ENCODE peak calls at places on chromosomes 13 and 19, in six cellular contexts. One of them, this sample, is unnamed.

GRCh38 chr19:10086032-10086903 is at the start of gene SHFL:
- DNase-seq in hepatic stellate cell: peak; percentile 93
- DNase-seq in activated naive CD4-positive, alpha-beta T cell treated with anti-CD3 and anti-CD28 coated beads for 36 hours: peak; percentile 80
- DNase-seq in activated CD8-positive, alpha-beta T cell treated with anti-CD3 and anti-CD28 coated beads for 36 hours: peak; percentile 85
- DNase-seq in EL: peak; percentile 84
- DNase-seq in GM23248: peak; percentile 83
- DNase-seq in this sample: peak; percentile 94

GRCh38 chr13:26719356-26719945 is 41.1 kb downstream of the GPR12 start:
- DNase-seq in hepatic stellate cell: no peak
- DNase-seq in activated naive CD4-positive, alpha-beta T cell treated with anti-CD3 and anti-CD28 coated beads for 36 hours: no peak
- DNase-seq in activated CD8-positive, alpha-beta T cell treated with anti-CD3 and anti-CD28 coated beads for 36 hours: no peak
- DNase-seq in EL: peak; percentile 25
- DNase-seq in GM23248: peak; percentile 32
- DNase-seq in this sample: no peak

GRCh38 chr13:48731957-48732569 is 78.3 kb downstream of the CYSLTR2 start:
- DNase-seq in hepatic stellate cell: no peak
- DNase-seq in activated naive CD4-positive, alpha-beta T cell treated with anti-CD3 and anti-CD28 coated beads for 36 hours: peak; percentile 65
- DNase-seq in activated CD8-positive, alpha-beta T cell treated with anti-CD3 and anti-CD28 coated beads for 36 hours: peak; percentile 66
- DNase-seq in EL: peak; percentile 27
- DNase-seq in GM23248: peak; percentile 49
- DNase-seq in this sample: peak; percentile 93

GRCh38 chr19:30664358-30665058 is 292.3 kb downstream of the ZNF536 start:
- DNase-seq in hepatic stellate cell: no peak
- DNase-seq in activated naive CD4-positive, alpha-beta T cell treated with anti-CD3 and anti-CD28 coated beads for 36 hours: no peak
- DNase-seq in activated CD8-positive, alpha-beta T cell treated with anti-CD3 and anti-CD28 coated beads for 36 hours: no peak
- DNase-seq in EL: no peak
- DNase-seq in GM23248: peak; percentile 57
- DNase-seq in this sample: peak; percentile 54

GRCh38 chr19:17703823-17704463 is 15.3 kb upstream of the MAP1S start:
- DNase-seq in hepatic stellate cell: no peak
- DNase-seq in activated naive CD4-positive, alpha-beta T cell treated with anti-CD3 and anti-CD28 coated beads for 36 hours: peak; percentile 82
- DNase-seq in activated CD8-positive, alpha-beta T cell treated with anti-CD3 and anti-CD28 coated beads for 36 hours: peak; percentile 85
- DNase-seq in EL: peak; percentile 26
- DNase-seq in GM23248: peak; percentile 63
- DNase-seq in this sample: peak; percentile 90

GRCh38 chr19:45200614-45201013 is 22.0 kb downstream of the BLOC1S3 start:
- DNase-seq in hepatic stellate cell: no peak
- DNase-seq in activated naive CD4-positive, alpha-beta T cell treated with anti-CD3 and anti-CD28 coated beads for 36 hours: peak; percentile 19
- DNase-seq in activated CD8-positive, alpha-beta T cell treated with anti-CD3 and anti-CD28 coated beads for 36 hours: peak; percentile 21
- DNase-seq in EL: peak; percentile 27
- DNase-seq in GM23248: peak; percentile 55
- DNase-seq in this sample: peak; percentile 65

GRCh38 chr13:32316476-32316875 is 1.2 kb downstream of the BRCA2 start:
- DNase-seq in hepatic stellate cell: no peak
- DNase-seq in activated naive CD4-positive, alpha-beta T cell treated with anti-CD3 and anti-CD28 coated beads for 36 hours: no peak
- DNase-seq in activated CD8-positive, alpha-beta T cell treated with anti-CD3 and anti-CD28 coated beads for 36 hours: no peak
- DNase-seq in EL: peak; percentile 4
- DNase-seq in GM23248: peak; percentile 49
- DNase-seq in this sample: peak; percentile 45

GRCh38 chr19:38649305-38650179 is 2.1 kb downstream of the ACTN4 start:
- DNase-seq in hepatic stellate cell: no peak
- DNase-seq in activated naive CD4-positive, alpha-beta T cell treated with anti-CD3 and anti-CD28 coated beads for 36 hours: no peak
- DNase-seq in activated CD8-positive, alpha-beta T cell treated with anti-CD3 and anti-CD28 coated beads for 36 hours: no peak
- DNase-seq in EL: peak; percentile 45
- DNase-seq in GM23248: peak; percentile 49
- DNase-seq in this sample: no peak

GRCh38 chr13:73870970-73871935 is 263.0 kb downstream of the KLF12 start:
- DNase-seq in hepatic stellate cell: peak; percentile 32
- DNase-seq in activated naive CD4-positive, alpha-beta T cell treated with anti-CD3 and anti-CD28 coated beads for 36 hours: peak; percentile 43
- DNase-seq in activated CD8-positive, alpha-beta T cell treated with anti-CD3 and anti-CD28 coated beads for 36 hours: peak; percentile 54
- DNase-seq in EL: peak; percentile 85
- DNase-seq in GM23248: peak; percentile 86
- DNase-seq in this sample: peak; percentile 76

GRCh38 chr13:23632741-23633140 is 62.5 kb downstream of the TNFRSF19 start:
- DNase-seq in hepatic stellate cell: no peak
- DNase-seq in activated naive CD4-positive, alpha-beta T cell treated with anti-CD3 and anti-CD28 coated beads for 36 hours: no peak
- DNase-seq in activated CD8-positive, alpha-beta T cell treated with anti-CD3 and anti-CD28 coated beads for 36 hours: no peak
- DNase-seq in EL: no peak
- DNase-seq in GM23248: no peak
- DNase-seq in this sample: peak; percentile 4

GRCh38 chr13:48975101-48975925 is at the start of gene FNDC3A:
- DNase-seq in hepatic stellate cell: peak; percentile 85
- DNase-seq in activated naive CD4-positive, alpha-beta T cell treated with anti-CD3 and anti-CD28 coated beads for 36 hours: peak; percentile 60
- DNase-seq in activated CD8-positive, alpha-beta T cell treated with anti-CD3 and anti-CD28 coated beads for 36 hours: peak; percentile 56
- DNase-seq in EL: peak; percentile 68
- DNase-seq in GM23248: peak; percentile 77
- DNase-seq in this sample: no peak

GRCh38 chr13:31201341-31202024 is 1.7 kb downstream of the B3GLCT start:
- DNase-seq in hepatic stellate cell: peak; percentile 37
- DNase-seq in activated naive CD4-positive, alpha-beta T cell treated with anti-CD3 and anti-CD28 coated beads for 36 hours: no peak
- DNase-seq in activated CD8-positive, alpha-beta T cell treated with anti-CD3 and anti-CD28 coated beads for 36 hours: no peak
- DNase-seq in EL: peak; percentile 71
- DNase-seq in GM23248: peak; percentile 88
- DNase-seq in this sample: no peak

GRCh38 chr13:46134494-46134893 is 29.7 kb upstream of the CPB2 start:
- DNase-seq in hepatic stellate cell: no peak
- DNase-seq in activated naive CD4-positive, alpha-beta T cell treated with anti-CD3 and anti-CD28 coated beads for 36 hours: no peak
- DNase-seq in activated CD8-positive, alpha-beta T cell treated with anti-CD3 and anti-CD28 coated beads for 36 hours: no peak
- DNase-seq in EL: no peak
- DNase-seq in GM23248: no peak
- DNase-seq in this sample: no peak

GRCh38 chr13:107907065-107907464 is 308.3 kb downstream of the LIG4 start:
- DNase-seq in hepatic stellate cell: no peak
- DNase-seq in activated naive CD4-positive, alpha-beta T cell treated with anti-CD3 and anti-CD28 coated beads for 36 hours: no peak
- DNase-seq in activated CD8-positive, alpha-beta T cell treated with anti-CD3 and anti-CD28 coated beads for 36 hours: no peak
- DNase-seq in EL: no peak
- DNase-seq in GM23248: no peak
- DNase-seq in this sample: no peak

GRCh38 chr19:3073931-3074595 is 11.8 kb upstream of the TLE5 start:
- DNase-seq in hepatic stellate cell: no peak
- DNase-seq in activated naive CD4-positive, alpha-beta T cell treated with anti-CD3 and anti-CD28 coated beads for 36 hours: no peak
- DNase-seq in activated CD8-positive, alpha-beta T cell treated with anti-CD3 and anti-CD28 coated beads for 36 hours: no peak
- DNase-seq in EL: no peak
- DNase-seq in GM23248: peak; percentile 40
- DNase-seq in this sample: no peak

GRCh38 chr13:110008816-110009215 is 222.4 kb upstream of the IRS2 start:
- DNase-seq in hepatic stellate cell: no peak
- DNase-seq in activated naive CD4-positive, alpha-beta T cell treated with anti-CD3 and anti-CD28 coated beads for 36 hours: no peak
- DNase-seq in activated CD8-positive, alpha-beta T cell treated with anti-CD3 and anti-CD28 coated beads for 36 hours: no peak
- DNase-seq in EL: no peak
- DNase-seq in GM23248: no peak
- DNase-seq in this sample: no peak

GRCh38 chr19:46049597-46049996 is 8.8 kb upstream of the IGFL4 start:
- DNase-seq in hepatic stellate cell: no peak
- DNase-seq in activated naive CD4-positive, alpha-beta T cell treated with anti-CD3 and anti-CD28 coated beads for 36 hours: peak; percentile 21
- DNase-seq in activated CD8-positive, alpha-beta T cell treated with anti-CD3 and anti-CD28 coated beads for 36 hours: peak; percentile 24
- DNase-seq in EL: no peak
- DNase-seq in GM23248: no peak
- DNase-seq in this sample: peak; percentile 54

GRCh38 chr19:5586300-5587070 is 18.7 kb upstream of the TINCR start:
- DNase-seq in hepatic stellate cell: no peak
- DNase-seq in activated naive CD4-positive, alpha-beta T cell treated with anti-CD3 and anti-CD28 coated beads for 36 hours: no peak
- DNase-seq in activated CD8-positive, alpha-beta T cell treated with anti-CD3 and anti-CD28 coated beads for 36 hours: no peak
- DNase-seq in EL: no peak
- DNase-seq in GM23248: peak; percentile 28
- DNase-seq in this sample: no peak

GRCh38 chr13:97238432-97238831 is 16.3 kb downstream of the MBNL2 start:
- DNase-seq in hepatic stellate cell: no peak
- DNase-seq in activated naive CD4-positive, alpha-beta T cell treated with anti-CD3 and anti-CD28 coated beads for 36 hours: no peak
- DNase-seq in activated CD8-positive, alpha-beta T cell treated with anti-CD3 and anti-CD28 coated beads for 36 hours: peak; percentile 31
- DNase-seq in EL: no peak
- DNase-seq in GM23248: no peak
- DNase-seq in this sample: no peak